ENCODE peak calls at places on chromosomes 11 and 22, in nine cellular contexts. One of them, this sample, is unnamed.

GRCh38 chr11:36149538-36150242 is 139.5 kb downstream of the COMMD9 start:
- DNase-seq in GDM1: peak
- DNase-seq in AML-193: peak
- DNase-seq in activated T-helper 2 cell treated with anti-CD3 and anti-CD28 coated beads, Interferon-gamma antibody, Interleukin-2, Interleukin-4, amounts not matched to agents 10 μg/mL and 5 μg/mL and 100 μg/mL, durations not matched to agents 14 hours and 24 hours and 36 hours: peak
- DNase-seq in HFFc6: peak
- DNase-seq in pancreas: peak
- DNase-seq in posterior cingulate gyrus: no peak
- DNase-seq in GM12864: no peak
- DNase-seq in substantia nigra: peak
- DNase-seq in this sample: peak

GRCh38 chr11:29333993-29334780 is 682.6 kb downstream of the KCNA4 start:
- DNase-seq in GDM1: no peak
- DNase-seq in AML-193: peak
- DNase-seq in activated T-helper 2 cell treated with anti-CD3 and anti-CD28 coated beads, Interferon-gamma antibody, Interleukin-2, Interleukin-4, amounts not matched to agents 10 μg/mL and 5 μg/mL and 100 μg/mL, durations not matched to agents 14 hours and 24 hours and 36 hours: no peak
- DNase-seq in HFFc6: peak
- DNase-seq in pancreas: no peak
- DNase-seq in posterior cingulate gyrus: no peak
- DNase-seq in GM12864: no peak
- DNase-seq in substantia nigra: no peak
- DNase-seq in this sample: no peak

GRCh38 chr11:55481416-55481815 is 72.9 kb upstream of the OR4C15 start:
- DNase-seq in GDM1: no peak
- DNase-seq in AML-193: no peak
- DNase-seq in activated T-helper 2 cell treated with anti-CD3 and anti-CD28 coated beads, Interferon-gamma antibody, Interleukin-2, Interleukin-4, amounts not matched to agents 10 μg/mL and 5 μg/mL and 100 μg/mL, durations not matched to agents 14 hours and 24 hours and 36 hours: no peak
- DNase-seq in HFFc6: no peak
- DNase-seq in pancreas: no peak
- DNase-seq in posterior cingulate gyrus: no peak
- DNase-seq in GM12864: no peak
- DNase-seq in substantia nigra: no peak
- DNase-seq in this sample: no peak

GRCh38 chr11:102552447-102553200 is 22.1 kb upstream of the MMP7 start:
- DNase-seq in GDM1: no peak
- DNase-seq in AML-193: no peak
- DNase-seq in activated T-helper 2 cell treated with anti-CD3 and anti-CD28 coated beads, Interferon-gamma antibody, Interleukin-2, Interleukin-4, amounts not matched to agents 10 μg/mL and 5 μg/mL and 100 μg/mL, durations not matched to agents 14 hours and 24 hours and 36 hours: no peak
- DNase-seq in HFFc6: no peak
- DNase-seq in pancreas: peak
- DNase-seq in posterior cingulate gyrus: no peak
- DNase-seq in GM12864: no peak
- DNase-seq in substantia nigra: no peak
- DNase-seq in this sample: no peak

GRCh38 chr11:65968600-65969482 is 7.3 kb downstream of the SART1 start:
- DNase-seq in GDM1: no peak
- DNase-seq in AML-193: peak
- DNase-seq in activated T-helper 2 cell treated with anti-CD3 and anti-CD28 coated beads, Interferon-gamma antibody, Interleukin-2, Interleukin-4, amounts not matched to agents 10 μg/mL and 5 μg/mL and 100 μg/mL, durations not matched to agents 14 hours and 24 hours and 36 hours: no peak
- DNase-seq in HFFc6: no peak
- DNase-seq in pancreas: no peak
- DNase-seq in posterior cingulate gyrus: no peak
- DNase-seq in GM12864: no peak
- DNase-seq in substantia nigra: no peak
- DNase-seq in this sample: no peak

GRCh38 chr11:75760710-75761493 is 7.7 kb upstream of the DGAT2 start:
- DNase-seq in GDM1: no peak
- DNase-seq in AML-193: no peak
- DNase-seq in activated T-helper 2 cell treated with anti-CD3 and anti-CD28 coated beads, Interferon-gamma antibody, Interleukin-2, Interleukin-4, amounts not matched to agents 10 μg/mL and 5 μg/mL and 100 μg/mL, durations not matched to agents 14 hours and 24 hours and 36 hours: no peak
- DNase-seq in HFFc6: peak
- DNase-seq in pancreas: no peak
- DNase-seq in posterior cingulate gyrus: no peak
- DNase-seq in GM12864: no peak
- DNase-seq in substantia nigra: no peak
- DNase-seq in this sample: no peak

GRCh38 chr11:31977343-31977742 is 113.5 kb upstream of the RCN1 start:
- DNase-seq in GDM1: no peak
- DNase-seq in AML-193: no peak
- DNase-seq in activated T-helper 2 cell treated with anti-CD3 and anti-CD28 coated beads, Interferon-gamma antibody, Interleukin-2, Interleukin-4, amounts not matched to agents 10 μg/mL and 5 μg/mL and 100 μg/mL, durations not matched to agents 14 hours and 24 hours and 36 hours: no peak
- DNase-seq in HFFc6: no peak
- DNase-seq in pancreas: no peak
- DNase-seq in posterior cingulate gyrus: no peak
- DNase-seq in GM12864: no peak
- DNase-seq in substantia nigra: no peak
- DNase-seq in this sample: no peak

GRCh38 chr11:38425578-38425977 is 1827.5 kb upstream of the RAG2 start:
- DNase-seq in GDM1: no peak
- DNase-seq in AML-193: no peak
- DNase-seq in activated T-helper 2 cell treated with anti-CD3 and anti-CD28 coated beads, Interferon-gamma antibody, Interleukin-2, Interleukin-4, amounts not matched to agents 10 μg/mL and 5 μg/mL and 100 μg/mL, durations not matched to agents 14 hours and 24 hours and 36 hours: no peak
- DNase-seq in HFFc6: no peak
- DNase-seq in pancreas: no peak
- DNase-seq in posterior cingulate gyrus: no peak
- DNase-seq in GM12864: no peak
- DNase-seq in substantia nigra: no peak
- DNase-seq in this sample: no peak

GRCh38 chr22:27876684-27877083 is 42.4 kb downstream of the PITPNB start:
- DNase-seq in GDM1: no peak
- DNase-seq in AML-193: no peak
- DNase-seq in activated T-helper 2 cell treated with anti-CD3 and anti-CD28 coated beads, Interferon-gamma antibody, Interleukin-2, Interleukin-4, amounts not matched to agents 10 μg/mL and 5 μg/mL and 100 μg/mL, durations not matched to agents 14 hours and 24 hours and 36 hours: no peak
- DNase-seq in HFFc6: no peak
- DNase-seq in pancreas: no peak
- DNase-seq in posterior cingulate gyrus: no peak
- DNase-seq in GM12864: no peak
- DNase-seq in substantia nigra: no peak
- DNase-seq in this sample: no peak

GRCh38 chr22:46445771-46446485 is 91.5 kb downstream of the CELSR1 start:
- DNase-seq in GDM1: no peak
- DNase-seq in AML-193: no peak
- DNase-seq in activated T-helper 2 cell treated with anti-CD3 and anti-CD28 coated beads, Interferon-gamma antibody, Interleukin-2, Interleukin-4, amounts not matched to agents 10 μg/mL and 5 μg/mL and 100 μg/mL, durations not matched to agents 14 hours and 24 hours and 36 hours: no peak
- DNase-seq in HFFc6: no peak
- DNase-seq in pancreas: no peak
- DNase-seq in posterior cingulate gyrus: no peak
- DNase-seq in GM12864: no peak
- DNase-seq in substantia nigra: no peak
- DNase-seq in this sample: no peak

GRCh38 chr11:69664103-69664775 is 10.9 kb downstream of the LTO1 start:
- DNase-seq in GDM1: no peak
- DNase-seq in AML-193: no peak
- DNase-seq in activated T-helper 2 cell treated with anti-CD3 and anti-CD28 coated beads, Interferon-gamma antibody, Interleukin-2, Interleukin-4, amounts not matched to agents 10 μg/mL and 5 μg/mL and 100 μg/mL, durations not matched to agents 14 hours and 24 hours and 36 hours: no peak
- DNase-seq in HFFc6: no peak
- DNase-seq in pancreas: no peak
- DNase-seq in posterior cingulate gyrus: no peak
- DNase-seq in GM12864: no peak
- DNase-seq in substantia nigra: no peak
- DNase-seq in this sample: no peak

GRCh38 chr11:11499300-11499699 is 122.5 kb downstream of the GALNT18 start:
- DNase-seq in GDM1: no peak
- DNase-seq in AML-193: no peak
- DNase-seq in activated T-helper 2 cell treated with anti-CD3 and anti-CD28 coated beads, Interferon-gamma antibody, Interleukin-2, Interleukin-4, amounts not matched to agents 10 μg/mL and 5 μg/mL and 100 μg/mL, durations not matched to agents 14 hours and 24 hours and 36 hours: no peak
- DNase-seq in HFFc6: no peak
- DNase-seq in pancreas: no peak
- DNase-seq in posterior cingulate gyrus: no peak
- DNase-seq in GM12864: no peak
- DNase-seq in substantia nigra: no peak
- DNase-seq in this sample: no peak

GRCh38 chr11:2789791-2790580 is 90.2 kb upstream of the KCNQ1OT1 start:
- DNase-seq in GDM1: no peak
- DNase-seq in AML-193: no peak
- DNase-seq in activated T-helper 2 cell treated with anti-CD3 and anti-CD28 coated beads, Interferon-gamma antibody, Interleukin-2, Interleukin-4, amounts not matched to agents 10 μg/mL and 5 μg/mL and 100 μg/mL, durations not matched to agents 14 hours and 24 hours and 36 hours: no peak
- DNase-seq in HFFc6: no peak
- DNase-seq in pancreas: no peak
- DNase-seq in posterior cingulate gyrus: peak
- DNase-seq in GM12864: no peak
- DNase-seq in substantia nigra: no peak
- DNase-seq in this sample: no peak

GRCh38 chr11:86938900-86939880 is 16.0 kb downstream of the FZD4 start:
- DNase-seq in GDM1: no peak
- DNase-seq in AML-193: peak
- DNase-seq in activated T-helper 2 cell treated with anti-CD3 and anti-CD28 coated beads, Interferon-gamma antibody, Interleukin-2, Interleukin-4, amounts not matched to agents 10 μg/mL and 5 μg/mL and 100 μg/mL, durations not matched to agents 14 hours and 24 hours and 36 hours: no peak
- DNase-seq in HFFc6: peak
- DNase-seq in pancreas: no peak
- DNase-seq in posterior cingulate gyrus: no peak
- DNase-seq in GM12864: peak
- DNase-seq in substantia nigra: no peak
- DNase-seq in this sample: no peak

GRCh38 chr11:111727431-111727830 is 38.8 kb downstream of the PPP2R1B start:
- DNase-seq in GDM1: no peak
- DNase-seq in AML-193: no peak
- DNase-seq in activated T-helper 2 cell treated with anti-CD3 and anti-CD28 coated beads, Interferon-gamma antibody, Interleukin-2, Interleukin-4, amounts not matched to agents 10 μg/mL and 5 μg/mL and 100 μg/mL, durations not matched to agents 14 hours and 24 hours and 36 hours: no peak
- DNase-seq in HFFc6: no peak
- DNase-seq in pancreas: no peak
- DNase-seq in posterior cingulate gyrus: no peak
- DNase-seq in GM12864: no peak
- DNase-seq in substantia nigra: no peak
- DNase-seq in this sample: no peak

GRCh38 chr11:18046116-18046777 is at the start of gene TPH1:
- DNase-seq in GDM1: no peak
- DNase-seq in AML-193: no peak
- DNase-seq in activated T-helper 2 cell treated with anti-CD3 and anti-CD28 coated beads, Interferon-gamma antibody, Interleukin-2, Interleukin-4, amounts not matched to agents 10 μg/mL and 5 μg/mL and 100 μg/mL, durations not matched to agents 14 hours and 24 hours and 36 hours: no peak
- DNase-seq in HFFc6: peak
- DNase-seq in pancreas: peak
- DNase-seq in posterior cingulate gyrus: no peak
- DNase-seq in GM12864: no peak
- DNase-seq in substantia nigra: no peak
- DNase-seq in this sample: no peak

GRCh38 chr11:78299000-78299712 is 110.4 kb downstream of the USP35 start:
- DNase-seq in GDM1: no peak
- DNase-seq in AML-193: no peak
- DNase-seq in activated T-helper 2 cell treated with anti-CD3 and anti-CD28 coated beads, Interferon-gamma antibody, Interleukin-2, Interleukin-4, amounts not matched to agents 10 μg/mL and 5 μg/mL and 100 μg/mL, durations not matched to agents 14 hours and 24 hours and 36 hours: no peak
- DNase-seq in HFFc6: no peak
- DNase-seq in pancreas: no peak
- DNase-seq in posterior cingulate gyrus: no peak
- DNase-seq in GM12864: no peak
- DNase-seq in substantia nigra: no peak
- DNase-seq in this sample: no peak

GRCh38 chr22:49668402-49668801 is 159.3 kb downstream of the BRD1 start:
- DNase-seq in GDM1: no peak
- DNase-seq in AML-193: no peak
- DNase-seq in activated T-helper 2 cell treated with anti-CD3 and anti-CD28 coated beads, Interferon-gamma antibody, Interleukin-2, Interleukin-4, amounts not matched to agents 10 μg/mL and 5 μg/mL and 100 μg/mL, durations not matched to agents 14 hours and 24 hours and 36 hours: no peak
- DNase-seq in HFFc6: no peak
- DNase-seq in pancreas: no peak
- DNase-seq in posterior cingulate gyrus: no peak
- DNase-seq in GM12864: no peak
- DNase-seq in substantia nigra: no peak
- DNase-seq in this sample: no peak

GRCh38 chr11:119359365-119360229 is 13.1 kb upstream of the MFRP start:
- DNase-seq in GDM1: peak
- DNase-seq in AML-193: peak
- DNase-seq in activated T-helper 2 cell treated with anti-CD3 and anti-CD28 coated beads, Interferon-gamma antibody, Interleukin-2, Interleukin-4, amounts not matched to agents 10 μg/mL and 5 μg/mL and 100 μg/mL, durations not matched to agents 14 hours and 24 hours and 36 hours: no peak
- DNase-seq in HFFc6: no peak
- DNase-seq in pancreas: no peak
- DNase-seq in posterior cingulate gyrus: no peak
- DNase-seq in GM12864: no peak
- DNase-seq in substantia nigra: no peak
- DNase-seq in this sample: no peak

GRCh38 chr22:50215297-50216049 is 14.7 kb downstream of the SELENOO start:
- DNase-seq in GDM1: no peak
- DNase-seq in AML-193: no peak
- DNase-seq in activated T-helper 2 cell treated with anti-CD3 and anti-CD28 coated beads, Interferon-gamma antibody, Interleukin-2, Interleukin-4, amounts not matched to agents 10 μg/mL and 5 μg/mL and 100 μg/mL, durations not matched to agents 14 hours and 24 hours and 36 hours: no peak
- DNase-seq in HFFc6: no peak
- DNase-seq in pancreas: no peak
- DNase-seq in posterior cingulate gyrus: no peak
- DNase-seq in GM12864: no peak
- DNase-seq in substantia nigra: peak
- DNase-seq in this sample: no peak

GRCh38 chr11:85867751-85868150 is 12.6 kb downstream of the CCDC83 start:
- DNase-seq in GDM1: no peak
- DNase-seq in AML-193: no peak
- DNase-seq in activated T-helper 2 cell treated with anti-CD3 and anti-CD28 coated beads, Interferon-gamma antibody, Interleukin-2, Interleukin-4, amounts not matched to agents 10 μg/mL and 5 μg/mL and 100 μg/mL, durations not matched to agents 14 hours and 24 hours and 36 hours: no peak
- DNase-seq in HFFc6: peak
- DNase-seq in pancreas: no peak
- DNase-seq in posterior cingulate gyrus: no peak
- DNase-seq in GM12864: no peak
- DNase-seq in substantia nigra: no peak
- DNase-seq in this sample: no peak

GRCh38 chr11:95089620-95090542 is at the start of gene ENDOD1:
- DNase-seq in GDM1: peak
- DNase-seq in AML-193: peak
- DNase-seq in activated T-helper 2 cell treated with anti-CD3 and anti-CD28 coated beads, Interferon-gamma antibody, Interleukin-2, Interleukin-4, amounts not matched to agents 10 μg/mL and 5 μg/mL and 100 μg/mL, durations not matched to agents 14 hours and 24 hours and 36 hours: peak
- DNase-seq in HFFc6: peak
- DNase-seq in pancreas: peak
- DNase-seq in posterior cingulate gyrus: peak
- DNase-seq in GM12864: no peak
- DNase-seq in substantia nigra: peak
- DNase-seq in this sample: peak

GRCh38 chr22:20380486-20380885 is 13.5 kb upstream of the ZNF74 start:
- DNase-seq in GDM1: no peak
- DNase-seq in AML-193: no peak
- DNase-seq in activated T-helper 2 cell treated with anti-CD3 and anti-CD28 coated beads, Interferon-gamma antibody, Interleukin-2, Interleukin-4, amounts not matched to agents 10 μg/mL and 5 μg/mL and 100 μg/mL, durations not matched to agents 14 hours and 24 hours and 36 hours: no peak
- DNase-seq in HFFc6: no peak
- DNase-seq in pancreas: no peak
- DNase-seq in posterior cingulate gyrus: no peak
- DNase-seq in GM12864: no peak
- DNase-seq in substantia nigra: no peak
- DNase-seq in this sample: no peak

GRCh38 chr11:10588904-10589303 is 20.4 kb upstream of the LYVE1 start:
- DNase-seq in GDM1: peak
- DNase-seq in AML-193: peak
- DNase-seq in activated T-helper 2 cell treated with anti-CD3 and anti-CD28 coated beads, Interferon-gamma antibody, Interleukin-2, Interleukin-4, amounts not matched to agents 10 μg/mL and 5 μg/mL and 100 μg/mL, durations not matched to agents 14 hours and 24 hours and 36 hours: no peak
- DNase-seq in HFFc6: no peak
- DNase-seq in pancreas: no peak
- DNase-seq in posterior cingulate gyrus: no peak
- DNase-seq in GM12864: no peak
- DNase-seq in substantia nigra: no peak
- DNase-seq in this sample: no peak

GRCh38 chr22:45007946-45008852 is 1.6 kb downstream of the PHF21B start:
- DNase-seq in GDM1: no peak
- DNase-seq in AML-193: no peak
- DNase-seq in activated T-helper 2 cell treated with anti-CD3 and anti-CD28 coated beads, Interferon-gamma antibody, Interleukin-2, Interleukin-4, amounts not matched to agents 10 μg/mL and 5 μg/mL and 100 μg/mL, durations not matched to agents 14 hours and 24 hours and 36 hours: no peak
- DNase-seq in HFFc6: no peak
- DNase-seq in pancreas: no peak
- DNase-seq in posterior cingulate gyrus: no peak
- DNase-seq in GM12864: no peak
- DNase-seq in substantia nigra: peak
- DNase-seq in this sample: no peak

GRCh38 chr22:42091446-42091764 is 833 bp upstream of the NDUFA6 start:
- DNase-seq in GDM1: no peak
- DNase-seq in AML-193: no peak
- DNase-seq in activated T-helper 2 cell treated with anti-CD3 and anti-CD28 coated beads, Interferon-gamma antibody, Interleukin-2, Interleukin-4, amounts not matched to agents 10 μg/mL and 5 μg/mL and 100 μg/mL, durations not matched to agents 14 hours and 24 hours and 36 hours: no peak
- DNase-seq in HFFc6: no peak
- DNase-seq in pancreas: no peak
- DNase-seq in posterior cingulate gyrus: no peak
- DNase-seq in GM12864: no peak
- DNase-seq in substantia nigra: no peak
- DNase-seq in this sample: no peak